ENCODE peak calls at places on chromosomes 13 and 19, in six cellular contexts. One of them, this sample, is unnamed.
A peak's percentile ranks its signal among the peaks of the same experiment; 100 is the strongest.

GRCh38 chr19:31121501-31121900 is 227.7 kb downstream of the TSHZ3 start:
- DNase-seq in H1: no peak
- DNase-seq in K562: no peak
- DNase-seq in HCT116: no peak
- DNase-seq in GM12878: no peak
- DNase-seq in HepG2: no peak
- DNase-seq in this sample: no peak

GRCh38 chr13:73198888-73199497 is 140.2 kb downstream of the KLF5 start:
- DNase-seq in H1: no peak
- DNase-seq in K562: no peak
- DNase-seq in HCT116: no peak
- DNase-seq in GM12878: no peak
- DNase-seq in HepG2: peak; percentile 56
- DNase-seq in this sample: no peak

GRCh38 chr19:36110487-36111199 is at the start of gene OVOL3:
- DNase-seq in H1: no peak
- DNase-seq in K562: no peak
- DNase-seq in HCT116: no peak
- DNase-seq in GM12878: no peak
- DNase-seq in HepG2: no peak
- DNase-seq in this sample: peak; percentile 40

GRCh38 chr13:19927117-19927734 is 31.3 kb upstream of the ZMYM2 start:
- DNase-seq in H1: no peak
- DNase-seq in K562: no peak
- DNase-seq in HCT116: peak; percentile 62
- DNase-seq in GM12878: no peak
- DNase-seq in HepG2: peak; percentile 21
- DNase-seq in this sample: no peak

GRCh38 chr13:106234656-106235055 is 300.8 kb downstream of the EFNB2 start:
- DNase-seq in H1: no peak
- DNase-seq in K562: no peak
- DNase-seq in HCT116: no peak
- DNase-seq in GM12878: no peak
- DNase-seq in HepG2: no peak
- DNase-seq in this sample: no peak

GRCh38 chr19:43315851-43316250 is 37.6 kb upstream of the CD177 start:
- DNase-seq in H1: no peak
- DNase-seq in K562: no peak
- DNase-seq in HCT116: no peak
- DNase-seq in GM12878: no peak
- DNase-seq in HepG2: no peak
- DNase-seq in this sample: no peak

GRCh38 chr19:51469162-51469561 is 9.2 kb upstream of the CEACAM18 start:
- DNase-seq in H1: no peak
- DNase-seq in K562: peak; percentile 16
- DNase-seq in HCT116: no peak
- DNase-seq in GM12878: no peak
- DNase-seq in HepG2: no peak
- DNase-seq in this sample: no peak

GRCh38 chr13:85332595-85332994 is 466.6 kb downstream of the SLITRK6 start:
- DNase-seq in H1: no peak
- DNase-seq in K562: no peak
- DNase-seq in HCT116: no peak
- DNase-seq in GM12878: no peak
- DNase-seq in HepG2: no peak
- DNase-seq in this sample: no peak

GRCh38 chr13:26867451-26868067 is 107.0 kb upstream of the GPR12 start:
- DNase-seq in H1: no peak
- DNase-seq in K562: peak; percentile 29
- DNase-seq in HCT116: no peak
- DNase-seq in GM12878: no peak
- DNase-seq in HepG2: no peak
- DNase-seq in this sample: no peak

GRCh38 chr19:44003461-44004134 is 841 bp downstream of the ZNF230 start:
- DNase-seq in H1: no peak
- DNase-seq in K562: peak; percentile 18
- DNase-seq in HCT116: no peak
- DNase-seq in GM12878: no peak
- DNase-seq in HepG2: peak; percentile 8
- DNase-seq in this sample: no peak

GRCh38 chr13:26616126-26616525 is 58.6 kb downstream of the WASF3 start:
- DNase-seq in H1: no peak
- DNase-seq in K562: no peak
- DNase-seq in HCT116: no peak
- DNase-seq in GM12878: no peak
- DNase-seq in HepG2: no peak
- DNase-seq in this sample: no peak

GRCh38 chr13:110491869-110492268 is 69.7 kb downstream of the RAB20 start:
- DNase-seq in H1: no peak
- DNase-seq in K562: no peak
- DNase-seq in HCT116: no peak
- DNase-seq in GM12878: no peak
- DNase-seq in HepG2: no peak
- DNase-seq in this sample: no peak

GRCh38 chr13:40096357-40096911 is 441.0 kb downstream of the COG6 start:
- DNase-seq in H1: no peak
- DNase-seq in K562: no peak
- DNase-seq in HCT116: no peak
- DNase-seq in GM12878: no peak
- DNase-seq in HepG2: no peak
- DNase-seq in this sample: no peak

GRCh38 chr13:30870049-30870884 is 35.8 kb upstream of the MEDAG start:
- DNase-seq in H1: no peak
- DNase-seq in K562: peak; percentile 79
- DNase-seq in HCT116: peak; percentile 79
- DNase-seq in GM12878: no peak
- DNase-seq in HepG2: no peak
- DNase-seq in this sample: no peak

GRCh38 chr13:55038230-55038629 is 2009.6 kb downstream of the OLFM4 start:
- DNase-seq in H1: no peak
- DNase-seq in K562: no peak
- DNase-seq in HCT116: no peak
- DNase-seq in GM12878: no peak
- DNase-seq in HepG2: no peak
- DNase-seq in this sample: no peak

GRCh38 chr13:80235559-80236296 is 105.2 kb downstream of the SPRY2 start:
- DNase-seq in H1: no peak
- DNase-seq in K562: no peak
- DNase-seq in HCT116: no peak
- DNase-seq in GM12878: no peak
- DNase-seq in HepG2: no peak
- DNase-seq in this sample: no peak

GRCh38 chr19:37564624-37565369 is 29.8 kb downstream of the ZNF571 start:
- DNase-seq in H1: no peak
- DNase-seq in K562: no peak
- DNase-seq in HCT116: no peak
- DNase-seq in GM12878: no peak
- DNase-seq in HepG2: no peak
- DNase-seq in this sample: no peak

DNA sequence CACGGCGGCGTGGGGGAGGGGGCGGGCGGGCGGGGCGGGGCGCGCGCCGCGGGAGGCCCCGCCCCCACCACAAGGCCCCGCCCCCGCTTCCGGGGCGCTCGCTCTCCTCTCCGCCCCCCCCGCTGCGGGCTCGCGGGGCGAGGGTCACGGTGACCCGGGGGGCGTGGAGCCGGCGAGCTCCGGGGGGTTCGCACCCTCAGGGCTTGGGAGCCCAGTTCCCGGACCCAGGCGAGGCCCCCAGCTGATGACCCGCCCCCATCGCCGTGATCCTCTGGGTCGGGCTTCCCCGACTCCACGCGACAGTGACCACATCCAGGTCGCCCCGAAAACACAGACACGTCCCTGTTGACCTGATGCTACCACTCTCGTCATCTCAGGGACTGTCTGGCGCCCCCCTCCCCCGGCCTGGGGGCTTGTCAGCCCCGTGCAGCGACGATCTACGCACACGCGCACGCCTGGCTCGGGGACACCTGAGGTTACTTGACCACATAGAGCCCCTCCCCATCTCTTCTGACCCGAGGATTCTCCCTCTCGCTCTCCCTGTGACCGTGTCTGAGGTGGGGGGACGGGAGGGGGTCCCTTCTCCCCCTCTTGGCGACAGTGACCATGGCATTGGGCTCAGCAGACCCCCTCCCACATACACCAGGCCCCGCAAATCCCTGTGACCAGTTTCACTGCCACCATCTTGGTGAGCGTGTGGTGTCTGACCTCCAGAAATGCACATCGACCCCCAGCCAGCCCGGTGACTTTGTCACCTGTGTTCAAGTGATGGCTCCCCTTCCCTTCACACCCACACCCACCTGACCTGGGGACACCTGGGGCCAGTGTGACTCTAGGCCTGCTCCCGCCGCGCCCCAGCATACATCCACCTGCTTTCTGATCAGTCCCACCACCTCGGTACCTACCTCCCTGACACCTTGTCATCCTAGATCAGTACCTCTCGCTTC is 670 bp downstream of the MAP2K7 start:
- DNase-seq in H1: no peak
- DNase-seq in K562: peak; percentile 89
- DNase-seq in HCT116: no peak
- DNase-seq in GM12878: no peak
- DNase-seq in HepG2: no peak
- DNase-seq in this sample: no peak
- TF ChIP-seq ZNF274 in H1: no peak
- TF ChIP-seq ZNF274 in K562: no peak
- TF ChIP-seq ZNF274 in HCT116: no peak
- TF ChIP-seq ZNF274 in GM12878: no peak
- TF ChIP-seq ZNF274 in HepG2: no peak
- TF ChIP-seq ZNF274 in this sample: no peak

DNA sequence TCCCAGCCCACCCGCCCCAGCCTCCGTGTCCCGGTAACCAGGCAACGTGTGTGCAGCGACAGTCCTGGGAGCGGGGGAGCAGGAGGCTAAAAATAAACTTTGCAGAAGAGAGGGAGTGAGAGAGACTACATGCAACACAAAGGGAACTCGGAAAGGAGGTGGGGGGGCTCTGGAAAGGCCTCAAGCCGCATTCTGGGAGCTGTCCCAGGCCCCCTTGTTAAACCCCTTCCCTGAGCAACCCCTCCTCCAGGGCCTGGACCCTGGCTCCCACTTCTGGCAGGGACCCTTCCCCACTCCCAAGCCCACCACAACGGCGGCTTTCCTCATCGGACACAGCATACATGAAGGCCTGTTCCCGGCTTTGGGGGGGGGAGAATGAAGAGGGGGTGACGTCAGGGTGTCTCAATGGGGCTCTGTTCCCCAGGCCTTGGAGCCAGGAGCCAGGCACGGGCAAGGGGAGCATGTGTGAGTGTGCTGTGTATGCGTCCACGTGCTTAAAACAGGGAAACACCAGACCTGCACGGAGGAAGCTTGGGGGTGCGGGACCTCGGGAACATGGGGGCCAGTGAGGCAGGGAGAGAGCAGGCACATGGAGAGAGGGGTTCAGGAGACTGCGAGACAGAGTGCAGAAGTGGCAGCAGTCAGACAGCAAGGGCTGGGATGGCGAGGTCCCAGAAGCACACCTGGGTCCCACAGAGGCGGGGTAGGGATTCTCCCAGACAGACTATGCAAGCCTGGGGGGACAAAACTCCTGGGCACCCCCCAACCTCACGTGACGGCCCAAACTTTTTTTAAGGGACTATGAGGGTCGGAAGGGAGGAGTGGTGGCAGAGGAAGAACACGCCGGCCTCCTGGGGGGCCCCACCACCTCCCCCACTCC is 2.3 kb downstream of the ERF start:
- DNase-seq in H1: no peak
- DNase-seq in K562: no peak
- DNase-seq in HCT116: no peak
- DNase-seq in GM12878: no peak
- DNase-seq in HepG2: no peak
- DNase-seq in this sample: no peak
- TF ChIP-seq ZNF274 in H1: no peak
- TF ChIP-seq ZNF274 in K562: no peak
- TF ChIP-seq ZNF274 in HCT116: no peak
- TF ChIP-seq ZNF274 in GM12878: no peak
- TF ChIP-seq ZNF274 in HepG2: no peak
- TF ChIP-seq ZNF274 in this sample: no peak

DNA sequence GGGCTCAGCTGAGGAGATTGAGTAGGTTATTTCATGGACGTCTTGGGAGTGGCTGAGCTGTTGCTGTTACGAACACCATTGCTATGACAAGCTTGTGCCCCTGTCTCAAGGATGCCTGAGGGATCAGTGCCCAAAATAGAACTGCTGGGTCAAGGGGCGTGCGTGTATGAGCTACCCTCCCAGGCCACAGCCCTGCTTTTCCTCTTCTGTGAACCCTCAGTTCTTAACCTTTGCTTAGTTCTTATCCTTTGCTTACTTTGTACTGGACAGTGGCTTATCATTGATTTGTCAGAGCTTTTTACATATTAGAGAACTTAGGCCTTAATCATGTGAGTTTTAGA is 9.0 kb downstream of the ARHGAP45 start:
- DNase-seq in H1: no peak
- DNase-seq in K562: no peak
- DNase-seq in HCT116: no peak
- DNase-seq in GM12878: no peak
- DNase-seq in HepG2: no peak
- DNase-seq in this sample: no peak
- TF ChIP-seq ZNF274 in H1: no peak
- TF ChIP-seq ZNF274 in K562: no peak
- TF ChIP-seq ZNF274 in HCT116: no peak
- TF ChIP-seq ZNF274 in GM12878: no peak
- TF ChIP-seq ZNF274 in HepG2: no peak
- TF ChIP-seq ZNF274 in this sample: no peak

GRCh38 chr13:109381546-109382180 is 404.7 kb downstream of the IRS2 start:
- DNase-seq in H1: no peak
- DNase-seq in K562: no peak
- DNase-seq in HCT116: no peak
- DNase-seq in GM12878: no peak
- DNase-seq in HepG2: no peak
- DNase-seq in this sample: no peak

GRCh38 chr13:109389456-109389855 is 396.9 kb downstream of the IRS2 start:
- DNase-seq in H1: no peak
- DNase-seq in K562: no peak
- DNase-seq in HCT116: no peak
- DNase-seq in GM12878: no peak
- DNase-seq in HepG2: no peak
- DNase-seq in this sample: no peak

GRCh38 chr13:109387438-109387837 is 398.9 kb downstream of the IRS2 start:
- DNase-seq in H1: no peak
- DNase-seq in K562: no peak
- DNase-seq in HCT116: no peak
- DNase-seq in GM12878: no peak
- DNase-seq in HepG2: no peak
- DNase-seq in this sample: no peak

GRCh38 chr13:109383683-109384082 is 402.7 kb downstream of the IRS2 start:
- DNase-seq in H1: no peak
- DNase-seq in K562: no peak
- DNase-seq in HCT116: no peak
- DNase-seq in GM12878: no peak
- DNase-seq in HepG2: no peak
- DNase-seq in this sample: no peak

DNA sequence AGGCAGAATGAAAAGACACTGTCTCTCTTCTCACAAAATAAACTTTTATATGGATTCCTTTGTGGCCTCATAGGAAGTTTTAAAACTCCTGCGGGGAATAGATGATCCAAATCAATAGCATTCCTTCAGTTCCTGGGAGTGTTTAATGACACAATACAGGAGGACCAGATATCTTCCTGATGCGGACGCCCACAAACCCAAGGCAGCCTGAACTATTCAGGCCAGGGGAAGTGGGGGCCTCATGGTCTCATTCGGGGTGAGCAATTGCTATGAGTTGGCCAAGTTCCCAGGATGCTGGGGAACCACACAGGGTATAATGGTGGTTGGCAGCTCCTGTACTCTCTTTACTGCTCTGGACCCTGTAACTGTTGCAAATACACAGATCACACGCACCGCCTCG is 401.2 kb downstream of the IRS2 start:
- DNase-seq in H1: no peak
- DNase-seq in K562: no peak
- DNase-seq in HCT116: no peak
- DNase-seq in GM12878: no peak
- DNase-seq in HepG2: no peak
- DNase-seq in this sample: no peak
- TF ChIP-seq ZNF274 in H1: no peak
- TF ChIP-seq ZNF274 in K562: no peak
- TF ChIP-seq ZNF274 in HCT116: no peak
- TF ChIP-seq ZNF274 in GM12878: no peak
- TF ChIP-seq ZNF274 in HepG2: no peak
- TF ChIP-seq ZNF274 in this sample: no peak

This sample was measured in NT2/D1.